ENCODE peak calls at places on chromosomes 13 and 19, in six cellular contexts. Y is neuronal stem cell, I is IMR-90, Q is mesenchymal stem cell, C is H9, B is mesendoderm. Z is an unnamed sample.

GRCh38 chr19:5623397-5624153 is 692 bp downstream of the SAFB start:
- DNase-seq in I (no peak), C (no peak), Q (peak), B (no peak), Y (no peak), Z (no peak)

GRCh38 chr19:54464044-54464623 is 556 bp upstream of the LENG9 start:
- DNase-seq in C (peak), B (peak), I (peak), Q (peak), Y (peak), Z (peak)

GRCh38 chr19:29836409-29836825 is 24.6 kb downstream of the CCNE1 start:
- DNase-seq in C (no peak), Y (no peak), I (no peak), B (no peak), Q (no peak), Z (no peak)

GRCh38 chr13:41352935-41353801 is 42.1 kb downstream of the NAA16 start:
- DNase-seq in B (peak), Y (peak), Q (peak), I (peak), C (peak), Z (peak)

GRCh38 chr19:4115050-4115817 is 8.7 kb downstream of the MAP2K2 start:
- DNase-seq in Y (no peak), C (no peak), I (no peak), B (no peak), Q (no peak), Z (no peak)

GRCh38 chr19:18211683-18212082 is 7.8 kb upstream of the RAB3A start:
- DNase-seq in Y (no peak), C (no peak), B (no peak), Q (no peak), I (no peak), Z (no peak)

GRCh38 chr19:45156231-45156630 is 4.6 kb downstream of the NKPD1 start:
- DNase-seq in I (no peak), B (no peak), Q (peak), C (peak), Y (no peak), Z (no peak)

GRCh38 chr13:76720416-76720815 is 165.8 kb downstream of the KCTD12 start:
- DNase-seq in C (no peak), Q (no peak), I (no peak), Y (no peak), B (no peak), Z (no peak)

GRCh38 chr19:29484876-29485275 is 40.9 kb upstream of the VSTM2B start:
- DNase-seq in B (no peak), Y (no peak), Q (no peak), C (peak), I (no peak), Z (no peak)

GRCh38 chr13:49444517-49445395 is 682 bp downstream of the SETDB2 start:
- DNase-seq in I (peak), Q (peak), C (no peak), Y (peak), B (peak), Z (peak)

GRCh38 chr13:50230365-50230978 is 215.2 kb downstream of the KCNRG start:
- DNase-seq in B (no peak), I (peak), Q (peak), C (no peak), Y (no peak), Z (peak)

GRCh38 chr19:33191501-33191900 is 2.6 kb upstream of the LRP3 start:
- DNase-seq in Q (no peak), B (no peak), C (no peak), I (no peak), Y (no peak), Z (no peak)

DNA sequence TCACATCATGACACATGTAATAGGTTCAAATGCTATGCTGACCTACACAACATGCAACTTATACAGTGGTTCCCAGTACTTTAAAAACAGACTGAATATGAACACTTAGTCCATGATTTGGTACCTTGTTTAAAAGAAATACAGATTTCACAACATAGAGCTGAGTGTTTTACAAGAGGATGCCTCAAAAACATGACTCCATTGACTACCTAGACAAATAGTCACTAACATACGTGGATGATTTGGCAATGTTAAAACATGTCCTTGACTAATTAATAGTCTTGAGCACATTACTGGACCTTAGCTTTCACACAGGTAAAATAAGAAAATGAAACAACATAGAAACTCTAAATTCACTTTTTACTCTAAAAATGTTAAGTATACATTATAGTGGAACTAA is 300.1 kb downstream of the DIAPH3 start:
- DNase-seq in Q (no peak), B (no peak), I (no peak), Y (no peak), C (no peak), Z (no peak)
- H3K23ac ChIP-seq in Q (no peak), B (no peak), I (no peak), Y (no peak), C (no peak), Z (no peak)

GRCh38 chr13:74246398-74246975 is 112.3 kb upstream of the KLF12 start:
- DNase-seq in Y (no peak), B (no peak), I (peak), C (no peak), Q (no peak), Z (no peak)
- H3K23ac ChIP-seq in Y (no peak), B (no peak), I (peak), C (no peak), Q (no peak), Z (no peak)

GRCh38 chr13:113393572-113394503 is 29.9 kb upstream of the GRTP1 start:
- DNase-seq in Y (peak), Q (peak), I (peak), C (peak), B (peak), Z (peak)
- H3K23ac ChIP-seq in Y (peak), Q (no peak), I (peak), C (no peak), B (peak), Z (no peak)

DNA sequence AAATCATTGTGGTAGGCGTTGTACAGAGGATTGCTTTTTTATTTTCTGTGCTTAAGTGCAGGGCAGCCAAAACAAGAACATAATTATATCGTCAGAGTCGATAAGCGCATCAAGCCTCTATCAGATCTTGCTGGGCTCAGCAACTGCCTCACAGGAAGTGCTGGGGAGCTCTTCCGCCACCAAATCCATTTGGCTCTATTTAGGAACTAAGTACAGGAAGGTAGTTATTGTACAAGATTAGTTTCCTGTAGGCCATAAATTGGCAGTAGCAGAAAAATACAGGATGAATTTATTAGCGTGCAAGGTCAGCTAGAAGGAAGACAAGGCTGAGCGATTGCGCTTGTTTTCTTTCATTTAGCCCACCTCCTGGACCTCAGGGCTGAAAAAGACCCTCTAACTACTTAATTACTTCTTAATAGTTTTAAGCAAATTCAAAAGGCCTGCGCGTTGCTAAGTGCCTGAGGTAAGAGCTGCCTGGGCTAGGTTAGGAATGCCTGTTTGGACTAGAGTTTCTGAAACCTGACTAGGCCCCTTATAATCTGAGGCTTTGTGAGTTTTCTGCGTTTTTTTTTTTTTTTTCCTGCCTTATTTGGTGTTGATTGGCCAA is 118.5 kb downstream of the IRS2 start:
- DNase-seq in B (peak), Y (no peak), C (no peak), Q (no peak), I (no peak), Z (peak)
- H3K23ac ChIP-seq in B (no peak), Y (no peak), C (no peak), Q (no peak), I (no peak), Z (no peak)

Z was measured in trophoblast cell.